ENCODE peak calls at places on chromosomes 1 and 21, in four cellular contexts. K, G, V and P are unnamed samples.

GRCh38 chr1:55418625-55419024 is 203.5 kb upstream of the USP24 start:
- DNase-seq in K (no peak), G (no peak), V (no peak), P (no peak)

GRCh38 chr1:165954940-165955339 is 127.5 kb downstream of the UCK2 start:
- DNase-seq in K (no peak), G (no peak), V (no peak), P (no peak)

GRCh38 chr1:45047032-45047431 is 35.0 kb downstream of the UROD start:
- DNase-seq in K (no peak), G (no peak), V (no peak), P (no peak)

GRCh38 chr1:24657781-24658180 is 14.7 kb downstream of the SRRM1 start:
- DNase-seq in K (no peak), G (no peak), V (no peak), P (no peak)

GRCh38 chr1:226580625-226581270 is 32.2 kb downstream of the STUM start:
- DNase-seq in K (no peak), G (no peak), V (no peak), P (no peak)

GRCh38 chr1:73765551-73766233 is 432.3 kb downstream of the LRRIQ3 start:
- DNase-seq in K (no peak), G (no peak), V (no peak), P (no peak)

GRCh38 chr1:54694771-54695170 is 20.9 kb upstream of the TTC4 start:
- DNase-seq in K (no peak), G (no peak), V (no peak), P (no peak)

GRCh38 chr21:41712730-41713129 is 54.1 kb downstream of the RIPK4 start:
- DNase-seq in K (no peak), G (no peak), V (no peak), P (no peak)

GRCh38 chr1:22398656-22399420 is 52.8 kb upstream of the ZBTB40 start:
- DNase-seq in K (no peak), G (no peak), V (no peak), P (no peak)

GRCh38 chr1:54257876-54258275 is 57.9 kb downstream of the MRPL37 start:
- DNase-seq in K (no peak), G (no peak), V (no peak), P (no peak)

GRCh38 chr1:94093996-94094395 is 27.0 kb downstream of the ABCA4 start:
- DNase-seq in K (no peak), G (no peak), V (no peak), P (no peak)

GRCh38 chr1:247357062-247357780 is 25.6 kb upstream of the ZNF496 start:
- DNase-seq in K (no peak), G (no peak), V (no peak), P (peak; percentile 37)

GRCh38 chr1:95223110-95223509 is 10.9 kb upstream of the RWDD3 start:
- DNase-seq in K (no peak), G (no peak), V (no peak), P (no peak)

GRCh38 chr1:3564921-3565831 is 46.1 kb downstream of the MEGF6 start:
- DNase-seq in K (no peak), G (peak; percentile 43), V (peak; percentile 21), P (peak; percentile 77)

GRCh38 chr1:205588691-205589445 is 42.9 kb downstream of the ELK4 start:
- DNase-seq in K (no peak), G (peak; percentile 75), V (no peak), P (peak; percentile 79)

GRCh38 chr1:227362039-227362438 is 43.7 kb upstream of the CDC42BPA start:
- DNase-seq in K (no peak), G (no peak), V (no peak), P (no peak)

GRCh38 chr1:21869620-21870121 is 57.6 kb downstream of the LDLRAD2 start:
- DNase-seq in K (peak; percentile 18), G (no peak), V (no peak), P (no peak)

GRCh38 chr1:16208270-16208987 is 4.0 kb downstream of the ARHGEF19 start:
- DNase-seq in K (no peak), G (no peak), V (no peak), P (no peak)

GRCh38 chr21:33789697-33790096 is 125.9 kb downstream of the ATP5PO start:
- DNase-seq in K (no peak), G (no peak), V (no peak), P (no peak)

GRCh38 chr1:240247899-240248298 is 156.2 kb downstream of the FMN2 start:
- DNase-seq in K (no peak), G (no peak), V (no peak), P (no peak)

GRCh38 chr1:10862743-10863335 is 66.4 kb upstream of the CASZ1 start:
- DNase-seq in K (no peak), G (no peak), V (no peak), P (no peak)

GRCh38 chr1:163095223-163095622 is 26.1 kb downstream of the RGS4 start:
- DNase-seq in K (no peak), G (no peak), V (no peak), P (no peak)

GRCh38 chr1:96882096-96882495 is 160.5 kb downstream of the PTBP2 start:
- DNase-seq in K (no peak), G (no peak), V (no peak), P (peak; percentile 3)

GRCh38 chr21:16578912-16579311 is 849.1 kb downstream of the USP25 start:
- DNase-seq in K (no peak), G (no peak), V (no peak), P (no peak)

GRCh38 chr1:230232352-230232751 is 165.3 kb downstream of the GALNT2 start:
- DNase-seq in K (no peak), G (no peak), V (no peak), P (peak; percentile 55)

GRCh38 chr21:28833181-28833580 is 159.5 kb downstream of the LTN1 start:
- DNase-seq in K (no peak), G (no peak), V (no peak), P (no peak)

GRCh38 chr21:28833609-28834008 is 159.1 kb downstream of the LTN1 start:
- DNase-seq in K (no peak), G (no peak), V (no peak), P (no peak)

GRCh38 chr21:28834335-28835238 is 158.1 kb downstream of the LTN1 start:
- DNase-seq in K (no peak), G (no peak), V (no peak), P (peak; percentile 32)

GRCh38 chr21:28832715-28833061 is 160.0 kb downstream of the LTN1 start:
- DNase-seq in K (no peak), G (no peak), V (no peak), P (no peak)

GRCh38 chr21:28832013-28832714 is 160.5 kb downstream of the LTN1 start:
- DNase-seq in K (no peak), G (no peak), V (peak; percentile 30), P (no peak)
- TF ChIP-seq EZH2phosphoT487 in K (no peak), G (no peak), V (no peak), P (no peak)

DNA sequence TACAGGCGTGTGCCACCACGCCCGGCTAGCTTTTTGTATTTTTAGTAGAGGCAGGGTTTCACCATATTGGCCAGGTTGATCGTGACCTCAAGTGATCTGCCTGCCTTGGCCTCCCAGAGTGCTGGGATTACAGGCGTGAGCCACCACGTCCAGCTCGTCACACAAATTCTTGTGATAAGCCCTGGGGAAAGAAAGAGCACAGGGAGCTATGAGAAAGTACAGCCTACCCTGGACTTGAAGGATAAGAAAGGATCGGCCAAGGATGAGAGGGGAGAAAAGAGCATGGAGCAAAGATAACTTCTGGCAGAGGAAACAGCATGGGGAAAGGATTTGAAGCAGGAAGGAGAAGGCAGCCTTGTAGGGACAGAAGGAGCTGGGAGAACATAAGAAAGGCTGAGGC is 29.2 kb downstream of the SESN2 start:
- DNase-seq in K (no peak), G (no peak), V (no peak), P (no peak)
- H3K4me2 ChIP-seq in K (no peak overlapping the region), G (no peak overlapping the region), V (no peak overlapping the region), P (no peak overlapping the region)

GRCh38 chr21:44405948-44406872 is 49.1 kb upstream of the LRRC3 start:
- DNase-seq in K (no peak), G (no peak), V (no peak), P (no peak)

GRCh38 chr21:44403106-44404020 is 49.9 kb downstream of the TRPM2 start:
- DNase-seq in K (no peak), G (no peak), V (no peak), P (no peak)

GRCh38 chr21:44406953-44407352 is 48.4 kb upstream of the LRRC3 start:
- DNase-seq in K (no peak), G (no peak), V (no peak), P (no peak)

GRCh38 chr21:44407493-44407892 is 47.8 kb upstream of the LRRC3 start:
- DNase-seq in K (no peak), G (no peak), V (no peak), P (no peak)

DNA sequence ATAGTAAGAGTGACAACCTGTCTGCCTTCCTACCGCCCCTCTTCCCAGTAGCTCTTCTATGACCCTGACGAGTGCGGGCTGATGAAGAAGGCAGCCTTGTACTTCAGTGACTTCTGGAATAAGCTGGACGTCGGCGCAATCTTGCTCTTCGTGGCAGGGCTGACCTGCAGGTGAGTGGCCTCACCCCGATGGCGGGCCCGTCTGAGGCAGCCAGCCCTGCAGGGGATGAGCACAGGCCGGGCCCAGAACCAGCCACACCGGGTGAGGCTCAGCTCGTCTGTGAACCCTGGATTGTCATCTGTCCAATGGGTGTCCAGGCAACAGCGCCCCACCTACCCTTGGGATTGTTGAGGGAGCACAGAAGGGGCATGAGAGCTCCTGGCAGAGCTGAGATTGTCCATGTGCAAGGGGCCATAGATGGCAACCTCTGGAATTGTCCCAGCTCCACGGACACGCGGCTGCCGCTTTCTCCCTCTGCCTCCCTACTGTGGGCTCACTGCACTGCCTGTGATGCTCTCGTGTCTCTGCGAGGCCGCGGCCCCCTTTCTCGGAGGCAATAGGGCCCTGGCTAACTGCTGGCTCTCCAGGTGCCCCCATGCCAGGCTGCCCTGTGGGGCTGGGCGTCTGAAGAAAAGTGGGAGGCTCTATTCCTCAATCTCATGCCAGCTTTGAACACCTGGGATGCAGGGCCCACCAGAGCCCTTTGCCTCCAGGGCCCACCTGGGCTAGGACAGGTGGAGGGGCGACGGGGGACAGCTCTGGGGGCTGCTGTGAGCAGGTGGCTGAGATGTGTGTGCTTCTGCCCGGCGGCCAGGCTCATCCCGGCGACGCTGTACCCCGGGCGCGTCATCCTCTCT is 50.0 kb upstream of the LRRC3 start:
- DNase-seq in K (no peak), G (no peak), V (no peak), P (no peak)
- H3K4me1 ChIP-seq in K (no peaks in the 10 kb centered on the region), G (no peaks in the 10 kb centered on the region), V (no peaks in the 10 kb centered on the region), P (no peaks in the 10 kb centered on the region)

GRCh38 chr1:172391972-172392371 is 28.5 kb upstream of the C1orf105 start:
- DNase-seq in K (no peak), G (no peak), V (no peak), P (no peak)
- TF ChIP-seq EZH2phosphoT487 in K (no peak), G (no peak), V (no peak), P (no peak)

GRCh38 chr1:197268012-197268411 is at the start of gene CRB1:
- DNase-seq in K (no peak), G (peak; percentile 2), V (peak; percentile 6), P (peak; percentile 45)

GRCh38 chr1:197272791-197273190 is 4.7 kb downstream of the CRB1 start:
- DNase-seq in K (no peak), G (no peak), V (no peak), P (no peak)

GRCh38 chr1:197265168-197265567 is 2.9 kb upstream of the CRB1 start:
- DNase-seq in K (no peak), G (no peak), V (no peak), P (no peak)

GRCh38 chr1:197269053-197269452 is 1.0 kb downstream of the CRB1 start:
- DNase-seq in K (no peak), G (no peak), V (no peak), P (no peak)
- H3K4me2 ChIP-seq in K (no peak overlapping the region), G (no peak overlapping the region), V (no peak overlapping the region), P (no peak overlapping the region)

GRCh38 chr1:164648211-164649080 is 89.5 kb downstream of the PBX1 start:
- DNase-seq in K (no peak), G (no peak), V (no peak), P (no peak)
- H3K4me1 ChIP-seq in K (peaks cover 55% of the 10 kb centered on the region), G (no peaks in the 10 kb centered on the region), V (no peaks in the 10 kb centered on the region), P (peaks cover 83% of the 10 kb centered on the region)

GRCh38 chr1:179369751-179370341 is 4.1 kb downstream of the AXDND1 start:
- DNase-seq in K (peak; percentile 57), G (peak; percentile 84), V (peak; percentile 85), P (peak; percentile 85)
- TF ChIP-seq EZH2phosphoT487 in K (no peak), G (no peak), V (no peak), P (no peak)